ENCODE peak calls at places on chromosomes 5 and 9, in four cellular contexts. One of them, this sample, is unnamed.

GRCh38 chr5:157497875-157498611 is 38.0 kb downstream of the NIPAL4 start:
- DNase-seq in A549: no peak
- DNase-seq in naive thymus-derived CD4-positive, alpha-beta T cell: no peak
- DNase-seq in AG08396: no peak
- DNase-seq in this sample: no peak

GRCh38 chr5:36656556-36656955 is 50.1 kb downstream of the SLC1A3 start:
- DNase-seq in AG08396: no peak
- DNase-seq in naive thymus-derived CD4-positive, alpha-beta T cell: no peak
- DNase-seq in A549: no peak
- DNase-seq in this sample: no peak

GRCh38 chr5:113330533-113331200 is 104.1 kb downstream of the TSSK1B start:
- DNase-seq in AG08396: peak; percentile 12
- DNase-seq in naive thymus-derived CD4-positive, alpha-beta T cell: peak; percentile 76
- DNase-seq in A549: peak; percentile 14
- DNase-seq in this sample: peak; percentile 48

GRCh38 chr5:83562207-83562606 is 90.7 kb downstream of the VCAN start:
- DNase-seq in A549: no peak
- DNase-seq in AG08396: no peak
- DNase-seq in naive thymus-derived CD4-positive, alpha-beta T cell: no peak
- DNase-seq in this sample: no peak

GRCh38 chr5:175698401-175699115 is 40.7 kb downstream of the HRH2 start:
- DNase-seq in AG08396: no peak
- DNase-seq in naive thymus-derived CD4-positive, alpha-beta T cell: no peak
- DNase-seq in A549: no peak
- DNase-seq in this sample: no peak

GRCh38 chr9:74952281-74953151 is at the start of gene C9orf40:
- DNase-seq in naive thymus-derived CD4-positive, alpha-beta T cell: peak; percentile 87
- DNase-seq in AG08396: peak; percentile 92
- DNase-seq in A549: peak; percentile 71
- DNase-seq in this sample: peak; percentile 83

GRCh38 chr5:168184103-168184502 is 107.3 kb upstream of the WWC1 start:
- DNase-seq in A549: no peak
- DNase-seq in AG08396: no peak
- DNase-seq in naive thymus-derived CD4-positive, alpha-beta T cell: no peak
- DNase-seq in this sample: no peak

GRCh38 chr5:110865400-110866094 is 126.7 kb downstream of the SLC25A46 start:
- DNase-seq in naive thymus-derived CD4-positive, alpha-beta T cell: no peak
- DNase-seq in A549: peak; percentile 7
- DNase-seq in AG08396: peak; percentile 52
- DNase-seq in this sample: peak; percentile 19

GRCh38 chr5:180053061-180053602 is 18.4 kb downstream of the RNF130 start:
- DNase-seq in A549: no peak
- DNase-seq in naive thymus-derived CD4-positive, alpha-beta T cell: no peak
- DNase-seq in AG08396: no peak
- DNase-seq in this sample: no peak

GRCh38 chr5:149408252-149409099 is 29.4 kb upstream of the IL17B start:
- DNase-seq in AG08396: no peak
- DNase-seq in naive thymus-derived CD4-positive, alpha-beta T cell: no peak
- DNase-seq in A549: no peak
- DNase-seq in this sample: no peak

GRCh38 chr5:124584991-124585715 is 161.3 kb downstream of the ZNF608 start:
- DNase-seq in A549: no peak
- DNase-seq in AG08396: no peak
- DNase-seq in naive thymus-derived CD4-positive, alpha-beta T cell: no peak
- DNase-seq in this sample: no peak

GRCh38 chr5:138653502-138653901 is 78.3 kb upstream of the HSPA9 start:
- DNase-seq in AG08396: no peak
- DNase-seq in A549: no peak
- DNase-seq in naive thymus-derived CD4-positive, alpha-beta T cell: no peak
- DNase-seq in this sample: peak; percentile 16

GRCh38 chr9:20683351-20684034 is 566 bp upstream of the FOCAD start:
- DNase-seq in A549: peak; percentile 34
- DNase-seq in AG08396: peak; percentile 66
- DNase-seq in naive thymus-derived CD4-positive, alpha-beta T cell: peak; percentile 33
- DNase-seq in this sample: no peak

GRCh38 chr9:2818486-2819121 is 25.3 kb downstream of the PUM3 start:
- DNase-seq in A549: no peak
- DNase-seq in naive thymus-derived CD4-positive, alpha-beta T cell: no peak
- DNase-seq in AG08396: no peak
- DNase-seq in this sample: no peak

GRCh38 chr5:176899946-176900782 is 1.0 kb upstream of the HK3 start:
- DNase-seq in AG08396: no peak
- DNase-seq in A549: no peak
- DNase-seq in naive thymus-derived CD4-positive, alpha-beta T cell: no peak
- DNase-seq in this sample: no peak

GRCh38 chr5:150323092-150323491 is 20.4 kb upstream of the ARSI start:
- DNase-seq in AG08396: no peak
- DNase-seq in A549: no peak
- DNase-seq in naive thymus-derived CD4-positive, alpha-beta T cell: no peak
- DNase-seq in this sample: no peak

This sample was measured in NCI-H460.